ENCODE peak calls at places on chromosome 9, in five cellular contexts. One of them, this sample, is unnamed.
A peak's percentile ranks its signal among the peaks of the same experiment; 100 is the strongest.

GRCh38 chr9:31103836-31104235 is 1280.6 kb upstream of the ACO1 start:
- DNase-seq in neural progenitor cell: no peak
- DNase-seq in GM06990: no peak
- DNase-seq in SJSA1: no peak
- DNase-seq in foreskin fibroblast: no peak
- DNase-seq in this sample: no peak

GRCh38 chr9:5375790-5376477 is 36.3 kb upstream of the RLN1 start:
- DNase-seq in foreskin fibroblast: no peak
- DNase-seq in neural progenitor cell: no peak
- DNase-seq in SJSA1: no peak
- DNase-seq in GM06990: no peak
- DNase-seq in this sample: no peak

GRCh38 chr9:106771618-106772017 is 91.3 kb upstream of the ZNF462 start:
- DNase-seq in SJSA1: no peak
- DNase-seq in neural progenitor cell: no peak
- DNase-seq in GM06990: no peak
- DNase-seq in foreskin fibroblast: no peak
- DNase-seq in this sample: no peak

GRCh38 chr9:87862536-87863268 is 20.0 kb upstream of the SPATA31E1 start:
- DNase-seq in neural progenitor cell: no peak
- DNase-seq in GM06990: no peak
- DNase-seq in foreskin fibroblast: peak; percentile 88
- DNase-seq in SJSA1: peak; percentile 70
- DNase-seq in this sample: peak; percentile 74

GRCh38 chr9:92850898-92851297 is 26.9 kb downstream of the ZNF484 start:
- DNase-seq in foreskin fibroblast: no peak
- DNase-seq in neural progenitor cell: no peak
- DNase-seq in GM06990: no peak
- DNase-seq in SJSA1: no peak
- DNase-seq in this sample: no peak

GRCh38 chr9:121048175-121048574 is 1.9 kb downstream of the C5 start:
- DNase-seq in neural progenitor cell: no peak
- DNase-seq in foreskin fibroblast: no peak
- DNase-seq in SJSA1: no peak
- DNase-seq in GM06990: no peak
- DNase-seq in this sample: no peak

GRCh38 chr9:71269859-71270258 is 148.4 kb upstream of the TRPM3 start:
- DNase-seq in GM06990: no peak
- DNase-seq in SJSA1: no peak
- DNase-seq in foreskin fibroblast: no peak
- DNase-seq in neural progenitor cell: no peak
- DNase-seq in this sample: no peak

GRCh38 chr9:34403554-34404380 is 27.1 kb upstream of the MYORG start:
- DNase-seq in neural progenitor cell: peak; percentile 81
- DNase-seq in SJSA1: peak; percentile 42
- DNase-seq in foreskin fibroblast: peak; percentile 81
- DNase-seq in GM06990: no peak
- DNase-seq in this sample: peak; percentile 50

GRCh38 chr9:122244349-122244748 is 15.6 kb upstream of the LHX6 start:
- DNase-seq in foreskin fibroblast: no peak
- DNase-seq in GM06990: no peak
- DNase-seq in neural progenitor cell: no peak
- DNase-seq in SJSA1: no peak
- DNase-seq in this sample: no peak

GRCh38 chr9:119938871-119939270 is 569.6 kb upstream of the BRINP1 start:
- DNase-seq in foreskin fibroblast: no peak
- DNase-seq in neural progenitor cell: no peak
- DNase-seq in GM06990: no peak
- DNase-seq in SJSA1: no peak
- DNase-seq in this sample: no peak

GRCh38 chr9:122418016-122418415 is 47.2 kb downstream of the PTGS1 start:
- DNase-seq in foreskin fibroblast: peak; percentile 33
- DNase-seq in neural progenitor cell: no peak
- DNase-seq in SJSA1: no peak
- DNase-seq in GM06990: no peak
- DNase-seq in this sample: no peak